ENCODE peak calls at places on chromosomes 13 and 19, in six cellular contexts. Z, V, D, X, Q and J are unnamed samples.

GRCh38 chr19:36436531-36436930 is 18.1 kb upstream of the ZFP82 start:
- DNase-seq in Z (no peak), V (no peak), D (no peak), X (no peak), Q (no peak), J (no peak)

GRCh38 chr19:29806098-29806866 is 5.5 kb upstream of the CCNE1 start:
- DNase-seq in Z (peak), V (no peak), D (peak), X (no peak), Q (no peak), J (no peak)

GRCh38 chr19:633068-633785 is at the start of gene POLRMT:
- DNase-seq in Z (peak), V (peak), D (peak), X (peak), Q (peak), J (peak)

GRCh38 chr19:9309974-9310446 is 372 bp upstream of the ZNF699 start:
- DNase-seq in Z (no peak), V (no peak), D (peak), X (peak), Q (peak), J (no peak)

GRCh38 chr13:109100705-109101104 is 471.3 kb downstream of the MYO16 start:
- DNase-seq in Z (no peak), V (no peak), D (no peak), X (no peak), Q (no peak), J (no peak)

GRCh38 chr19:47230122-47230920 is 678 bp downstream of the BBC3 start:
- DNase-seq in Z (peak), V (peak), D (no peak), X (peak), Q (peak), J (peak)

GRCh38 chr13:73090116-73090811 is 31.5 kb downstream of the KLF5 start:
- DNase-seq in Z (peak), V (peak), D (peak), X (no peak), Q (peak), J (no peak)

GRCh38 chr19:53538378-53539109 is 599 bp downstream of the ZNF331 start:
- DNase-seq in Z (no peak), V (no peak), D (no peak), X (no peak), Q (peak), J (no peak)

GRCh38 chr13:110875243-110875642 is 39.6 kb downstream of the ANKRD10 start:
- DNase-seq in Z (no peak), V (peak), D (no peak), X (no peak), Q (no peak), J (no peak)

GRCh38 chr19:1232652-1233360 is 5.0 kb downstream of the CBARP start:
- DNase-seq in Z (no peak), V (peak), D (no peak), X (no peak), Q (peak), J (peak)

GRCh38 chr19:35029737-35030256 is 473 bp upstream of the SCN1B start:
- DNase-seq in Z (no peak), V (peak), D (peak), X (no peak), Q (no peak), J (no peak)

GRCh38 chr19:35027851-35028599 is 2.2 kb upstream of the SCN1B start:
- DNase-seq in Z (no peak), V (no peak), D (no peak), X (no peak), Q (no peak), J (no peak)

GRCh38 chr19:35032356-35032865 is 2.1 kb downstream of the SCN1B start:
- DNase-seq in Z (no peak), V (no peak), D (no peak), X (no peak), Q (no peak), J (no peak)

GRCh38 chr19:35031072-35031881 is 1.0 kb downstream of the SCN1B start:
- DNase-seq in Z (no peak), V (no peak), D (peak), X (no peak), Q (no peak), J (no peak)

GRCh38 chr19:35030257-35031071 is at the start of gene SCN1B:
- DNase-seq in Z (peak), V (peak), D (peak), X (no peak), Q (peak), J (peak)
- TF ChIP-seq POLR2A in Z (no peak), V (no peak), D (no peak), X (no peak), Q (no peak), J (no peak)

GRCh38 chr19:57563547-57563946 is 3.9 kb upstream of the ZNF550 start:
- DNase-seq in Z (no peak), V (no peak), D (no peak), X (no peak), Q (no peak), J (no peak)

GRCh38 chr19:57559404-57560025 is at the start of gene ZNF550:
- DNase-seq in Z (peak), V (peak), D (peak), X (peak), Q (peak), J (peak)

GRCh38 chr19:57560049-57560491 is 407 bp upstream of the ZNF550 start:
- DNase-seq in Z (no peak), V (no peak), D (no peak), X (peak), Q (no peak), J (no peak)

GRCh38 chr19:57558525-57558924 is 1.1 kb downstream of the ZNF550 start:
- DNase-seq in Z (peak), V (no peak), D (no peak), X (no peak), Q (no peak), J (no peak)

GRCh38 chr19:57559008-57559403 is 657 bp downstream of the ZNF550 start:
- DNase-seq in Z (peak), V (peak), D (peak), X (no peak), Q (no peak), J (peak)
- TF ChIP-seq POLR2A in Z (no peak), V (no peak), D (no peak), X (no peak), Q (no peak), J (no peak)

GRCh38 chr19:16153582-16154336 is 10.3 kb downstream of the HSH2D start:
- DNase-seq in Z (no peak), V (no peak), D (no peak), X (no peak), Q (no peak), J (no peak)
- TF ChIP-seq POLR2A in Z (no peak), V (no peak), D (no peak), X (no peak), Q (no peak), J (no peak)

GRCh38 chr19:16516923-16517610 is 20.9 kb downstream of the C19orf44 start:
- DNase-seq in Z (no peak), V (no peak), D (no peak), X (no peak), Q (no peak), J (no peak)
- TF ChIP-seq POLR2A in Z (no peak), V (no peak), D (no peak), X (no peak), Q (no peak), J (peak)

GRCh38 chr13:78652651-78653050 is 6.3 kb downstream of the OBI1 start:
- DNase-seq in Z (no peak), V (no peak), D (no peak), X (no peak), Q (no peak), J (no peak)
- TF ChIP-seq POLR2A in Z (no peak), V (no peak), D (no peak), X (no peak), Q (no peak), J (no peak)

GRCh38 chr19:14432817-14433453 is at the start of gene PKN1:
- DNase-seq in Z (no peak), V (peak), D (peak), X (no peak), Q (peak), J (peak)
- TF ChIP-seq POLR2A in Z (peak), V (no peak), D (peak), X (no peak), Q (peak), J (no peak)